ENCODE peak calls at places on chromosome 5, in four cellular contexts. One of them, this sample, is unnamed.

GRCh38 chr5:74452851-74453250 is 187.7 kb downstream of the ENC1 start:
- DNase-seq in cardiac muscle cell: no peak
- DNase-seq in tibial nerve: no peak
- DNase-seq in endodermal cell: no peak
- DNase-seq in this sample: no peak

GRCh38 chr5:137487600-137487999 is 11.5 kb downstream of the SPOCK1 start:
- DNase-seq in endodermal cell: no peak
- DNase-seq in cardiac muscle cell: no peak
- DNase-seq in tibial nerve: peak
- DNase-seq in this sample: peak

GRCh38 chr5:137264041-137264440 is 235.1 kb downstream of the SPOCK1 start:
- DNase-seq in cardiac muscle cell: no peak
- DNase-seq in tibial nerve: no peak
- DNase-seq in endodermal cell: no peak
- DNase-seq in this sample: no peak

GRCh38 chr5:168681556-168682183 is 102.5 kb upstream of the PANK3 start:
- DNase-seq in endodermal cell: peak
- DNase-seq in cardiac muscle cell: peak
- DNase-seq in tibial nerve: peak
- DNase-seq in this sample: peak

GRCh38 chr5:40052812-40053211 is 626.9 kb upstream of the PTGER4 start:
- DNase-seq in tibial nerve: no peak
- DNase-seq in cardiac muscle cell: no peak
- DNase-seq in endodermal cell: no peak
- DNase-seq in this sample: peak

GRCh38 chr5:65482727-65483473 is 1.2 kb upstream of the ADAMTS6 start:
- DNase-seq in tibial nerve: peak
- DNase-seq in endodermal cell: peak
- DNase-seq in cardiac muscle cell: peak
- DNase-seq in this sample: peak

GRCh38 chr5:32308951-32309350 is 3.8 kb downstream of the MTMR12 start:
- DNase-seq in cardiac muscle cell: no peak
- DNase-seq in tibial nerve: peak
- DNase-seq in endodermal cell: no peak
- DNase-seq in this sample: no peak

GRCh38 chr5:178078197-178078995 is 34.9 kb upstream of the N4BP3 start:
- DNase-seq in endodermal cell: no peak
- DNase-seq in tibial nerve: no peak
- DNase-seq in cardiac muscle cell: no peak
- DNase-seq in this sample: peak

GRCh38 chr5:83740741-83741140 is 20.1 kb upstream of the HAPLN1 start:
- DNase-seq in cardiac muscle cell: no peak
- DNase-seq in tibial nerve: no peak
- DNase-seq in endodermal cell: no peak
- DNase-seq in this sample: no peak

GRCh38 chr5:136802382-136802781 is 437.0 kb upstream of the TRPC7 start:
- DNase-seq in cardiac muscle cell: peak
- DNase-seq in endodermal cell: peak
- DNase-seq in tibial nerve: peak
- DNase-seq in this sample: peak

GRCh38 chr5:132714456-132715307 is 22.7 kb downstream of the KIF3A start:
- DNase-seq in tibial nerve: no peak
- DNase-seq in endodermal cell: no peak
- DNase-seq in cardiac muscle cell: no peak
- DNase-seq in this sample: peak

GRCh38 chr5:73691301-73691700 is 65.3 kb downstream of the ARHGEF28 start:
- DNase-seq in endodermal cell: no peak
- DNase-seq in tibial nerve: no peak
- DNase-seq in cardiac muscle cell: no peak
- DNase-seq in this sample: no peak

GRCh38 chr5:111072949-111073682 is 1.6 kb downstream of the TSLP start:
- DNase-seq in tibial nerve: peak
- DNase-seq in endodermal cell: peak
- DNase-seq in cardiac muscle cell: peak
- DNase-seq in this sample: peak

GRCh38 chr5:171221931-171222330 is 87.1 kb upstream of the TLX3 start:
- DNase-seq in cardiac muscle cell: no peak
- DNase-seq in tibial nerve: no peak
- DNase-seq in endodermal cell: no peak
- DNase-seq in this sample: no peak

GRCh38 chr5:171226864-171227263 is 82.2 kb upstream of the TLX3 start:
- DNase-seq in tibial nerve: no peak
- DNase-seq in endodermal cell: no peak
- DNase-seq in cardiac muscle cell: no peak
- DNase-seq in this sample: no peak

GRCh38 chr5:171226096-171226495 is 83.0 kb upstream of the TLX3 start:
- DNase-seq in tibial nerve: no peak
- DNase-seq in endodermal cell: no peak
- DNase-seq in cardiac muscle cell: no peak
- DNase-seq in this sample: no peak

GRCh38 chr5:171223927-171224326 is 85.1 kb upstream of the TLX3 start:
- DNase-seq in endodermal cell: no peak
- DNase-seq in cardiac muscle cell: no peak
- DNase-seq in tibial nerve: no peak
- DNase-seq in this sample: no peak
- H3K4me3 ChIP-seq in endodermal cell: no peak
- H3K4me3 ChIP-seq in cardiac muscle cell: no peak
- H3K4me3 ChIP-seq in tibial nerve: no peak
- H3K4me3 ChIP-seq in this sample: no peak

GRCh38 chr5:1315709-1316587 is 21.1 kb upstream of the TERT start:
- DNase-seq in endodermal cell: peak
- DNase-seq in tibial nerve: no peak
- DNase-seq in cardiac muscle cell: no peak
- DNase-seq in this sample: peak
- H3K4me3 ChIP-seq in endodermal cell: peak
- H3K4me3 ChIP-seq in tibial nerve: peak
- H3K4me3 ChIP-seq in cardiac muscle cell: no peak
- H3K4me3 ChIP-seq in this sample: peak

DNA sequence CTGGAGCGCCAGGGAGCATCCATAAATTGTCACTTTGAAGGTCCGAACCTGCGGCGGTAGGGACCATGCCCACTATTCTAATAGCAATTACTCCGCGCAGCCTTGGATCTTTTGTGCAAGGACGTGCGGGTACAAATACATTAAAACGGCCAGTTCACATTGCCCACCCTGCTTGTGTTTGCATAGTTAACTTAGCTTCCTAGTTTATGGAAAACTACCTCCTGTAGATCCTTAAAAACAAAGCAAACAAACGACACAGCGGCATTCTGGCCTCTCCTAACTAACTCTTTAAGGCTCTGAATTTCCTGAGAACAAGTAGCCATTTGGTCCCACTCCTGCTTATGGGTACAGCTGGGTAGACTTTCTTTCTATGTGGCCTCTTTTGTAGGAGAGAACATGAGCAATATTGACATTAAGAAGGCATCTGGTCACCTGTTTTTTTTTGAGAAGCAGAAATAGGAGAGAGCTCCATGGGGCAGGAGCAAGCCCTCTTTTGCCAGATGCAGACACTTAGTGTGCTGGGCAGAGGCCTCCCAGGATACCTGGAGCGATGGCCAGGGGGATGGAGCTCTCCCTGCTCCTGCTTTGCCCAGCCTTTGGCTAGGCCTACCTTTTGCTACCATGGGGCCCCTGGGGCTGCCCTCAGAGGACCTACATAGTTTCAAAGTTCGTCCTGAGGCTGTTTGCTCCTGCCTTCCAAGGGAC is 2.1 kb upstream of the STC2 start:
- DNase-seq in tibial nerve: no peak
- DNase-seq in endodermal cell: peak
- DNase-seq in cardiac muscle cell: peak
- DNase-seq in this sample: no peak
- H3K4me3 ChIP-seq in tibial nerve: peak
- H3K4me3 ChIP-seq in endodermal cell: peak
- H3K4me3 ChIP-seq in cardiac muscle cell: peak
- H3K4me3 ChIP-seq in this sample: peak

GRCh38 chr5:113061851-113062631 is 85.4 kb downstream of the DCP2 start:
- DNase-seq in endodermal cell: no peak
- DNase-seq in cardiac muscle cell: no peak
- DNase-seq in tibial nerve: no peak
- DNase-seq in this sample: peak
- H3K4me3 ChIP-seq in endodermal cell: no peak
- H3K4me3 ChIP-seq in cardiac muscle cell: no peak
- H3K4me3 ChIP-seq in tibial nerve: no peak
- H3K4me3 ChIP-seq in this sample: no peak

DNA sequence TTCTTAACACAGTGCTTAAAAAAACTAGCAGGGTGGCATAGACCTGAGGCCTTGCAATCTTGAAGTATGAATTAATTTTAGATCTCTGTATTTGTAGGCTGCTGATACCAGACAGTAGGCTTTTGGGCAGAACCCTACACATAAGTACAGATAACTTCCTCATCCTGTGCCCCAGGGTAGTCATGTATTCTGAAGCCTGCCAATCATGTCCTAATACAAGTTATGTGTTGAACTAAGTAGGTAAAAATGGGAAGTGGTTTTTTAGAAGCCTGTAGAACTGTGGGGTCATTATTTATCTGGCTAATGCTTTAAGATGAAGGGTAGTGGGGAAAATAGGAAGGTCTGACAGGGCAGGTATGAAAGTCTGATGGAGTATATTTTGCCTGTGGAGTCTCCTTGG is 9.3 kb downstream of the CD180 start:
- DNase-seq in cardiac muscle cell: no peak
- DNase-seq in endodermal cell: no peak
- DNase-seq in tibial nerve: no peak
- DNase-seq in this sample: no peak
- H3K4me3 ChIP-seq in cardiac muscle cell: no peak
- H3K4me3 ChIP-seq in endodermal cell: no peak
- H3K4me3 ChIP-seq in tibial nerve: no peak
- H3K4me3 ChIP-seq in this sample: no peak

GRCh38 chr5:176819476-176819875 is 9.1 kb downstream of the UNC5A start:
- DNase-seq in tibial nerve: no peak
- DNase-seq in endodermal cell: peak
- DNase-seq in cardiac muscle cell: no peak
- DNase-seq in this sample: no peak

GRCh38 chr5:176816791-176817272 is 6.5 kb downstream of the UNC5A start:
- DNase-seq in endodermal cell: no peak
- DNase-seq in tibial nerve: no peak
- DNase-seq in cardiac muscle cell: peak
- DNase-seq in this sample: no peak

GRCh38 chr5:176817864-176818377 is 7.6 kb downstream of the UNC5A start:
- DNase-seq in endodermal cell: peak
- DNase-seq in tibial nerve: no peak
- DNase-seq in cardiac muscle cell: peak
- DNase-seq in this sample: peak

GRCh38 chr5:176817369-176817841 is 7.0 kb downstream of the UNC5A start:
- DNase-seq in tibial nerve: no peak
- DNase-seq in cardiac muscle cell: peak
- DNase-seq in endodermal cell: peak
- DNase-seq in this sample: no peak

GRCh38 chr5:176818391-176819098 is 8.2 kb downstream of the UNC5A start:
- DNase-seq in cardiac muscle cell: no peak
- DNase-seq in endodermal cell: no peak
- DNase-seq in tibial nerve: no peak
- DNase-seq in this sample: no peak
- H3K4me3 ChIP-seq in cardiac muscle cell: no peak
- H3K4me3 ChIP-seq in endodermal cell: peak
- H3K4me3 ChIP-seq in tibial nerve: no peak
- H3K4me3 ChIP-seq in this sample: no peak

DNA sequence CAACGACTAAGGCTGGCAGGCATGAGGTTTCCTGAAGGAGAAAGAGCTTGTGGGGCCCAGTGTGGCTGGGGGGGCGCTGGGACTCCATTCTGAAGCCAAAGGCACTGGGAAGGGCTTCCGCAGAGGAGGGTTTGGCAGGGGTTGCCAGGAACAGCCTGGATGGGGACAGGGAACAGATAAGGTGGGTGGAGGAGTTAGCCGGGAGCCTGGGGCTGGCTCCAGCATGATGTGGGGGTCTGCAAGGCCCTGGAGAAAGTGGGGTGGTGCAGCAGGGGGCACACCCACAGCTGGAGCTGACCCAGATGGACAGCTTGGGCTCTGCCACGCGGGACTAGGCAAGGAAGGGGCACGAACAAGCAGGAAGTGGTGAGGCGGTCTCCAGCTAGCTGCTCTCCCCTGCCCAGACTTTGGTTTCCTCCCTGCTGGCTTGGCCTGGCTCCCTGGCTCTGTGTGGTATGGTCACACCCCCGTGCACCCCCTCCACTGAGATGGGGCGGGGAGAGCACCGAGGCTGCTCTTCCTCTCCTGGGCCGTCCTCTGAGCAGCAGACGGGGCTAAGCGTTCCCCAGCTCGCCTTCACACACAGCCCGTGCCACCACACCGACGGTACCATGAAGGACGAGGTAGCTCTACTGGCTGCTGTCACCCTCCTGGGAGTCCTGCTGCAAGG is at the start of gene LTC4S:
- DNase-seq in endodermal cell: no peak
- DNase-seq in cardiac muscle cell: no peak
- DNase-seq in tibial nerve: peak
- DNase-seq in this sample: no peak
- H3K4me3 ChIP-seq in endodermal cell: no peak
- H3K4me3 ChIP-seq in cardiac muscle cell: no peak
- H3K4me3 ChIP-seq in tibial nerve: peak
- H3K4me3 ChIP-seq in this sample: no peak

GRCh38 chr5:150599917-150600511 is 40.4 kb upstream of the SYNPO start:
- DNase-seq in endodermal cell: no peak
- DNase-seq in tibial nerve: peak
- DNase-seq in cardiac muscle cell: no peak
- DNase-seq in this sample: peak
- H3K4me3 ChIP-seq in endodermal cell: no peak
- H3K4me3 ChIP-seq in tibial nerve: no peak
- H3K4me3 ChIP-seq in cardiac muscle cell: no peak
- H3K4me3 ChIP-seq in this sample: no peak

GRCh38 chr5:50967388-50968039 is 301.1 kb downstream of the PARP8 start:
- DNase-seq in cardiac muscle cell: peak
- DNase-seq in endodermal cell: peak
- DNase-seq in tibial nerve: no peak
- DNase-seq in this sample: no peak

GRCh38 chr5:50966986-50967385 is 300.5 kb downstream of the PARP8 start:
- DNase-seq in tibial nerve: no peak
- DNase-seq in endodermal cell: no peak
- DNase-seq in cardiac muscle cell: no peak
- DNase-seq in this sample: no peak

GRCh38 chr5:50962934-50963646 is 296.7 kb downstream of the PARP8 start:
- DNase-seq in tibial nerve: peak
- DNase-seq in endodermal cell: peak
- DNase-seq in cardiac muscle cell: peak
- DNase-seq in this sample: peak

GRCh38 chr5:50965621-50966362 is 299.4 kb downstream of the PARP8 start:
- DNase-seq in endodermal cell: peak
- DNase-seq in tibial nerve: no peak
- DNase-seq in cardiac muscle cell: no peak
- DNase-seq in this sample: no peak

GRCh38 chr5:50963647-50964584 is 297.5 kb downstream of the PARP8 start:
- DNase-seq in cardiac muscle cell: peak
- DNase-seq in endodermal cell: peak
- DNase-seq in tibial nerve: no peak
- DNase-seq in this sample: no peak
- H3K4me3 ChIP-seq in cardiac muscle cell: peak
- H3K4me3 ChIP-seq in endodermal cell: peak
- H3K4me3 ChIP-seq in tibial nerve: peak
- H3K4me3 ChIP-seq in this sample: peak